ENCODE peak calls at places on chromosomes 4 and X, in four cellular contexts. K, Y, X and G are unnamed samples.

GRCh38 chrX:23855569-23855968 is 52.2 kb downstream of the APOO start:
- DNase-seq in K (no peak), Y (no peak), X (no peak), G (peak)

GRCh38 chr4:76533314-76533713 is 98.3 kb downstream of the SHROOM3 start:
- DNase-seq in K (no peak), Y (no peak), X (no peak), G (no peak)

GRCh38 chr4:77040265-77040664 is 35.5 kb downstream of the CCNI start:
- DNase-seq in K (no peak), Y (no peak), X (no peak), G (no peak)

GRCh38 chr4:73019462-73020047 is 50.0 kb downstream of the COX18 start:
- DNase-seq in K (peak), Y (peak), X (peak), G (peak)

GRCh38 chr4:7769936-7770674 is 169.6 kb downstream of the AFAP1 start:
- DNase-seq in K (peak), Y (no peak), X (peak), G (peak)

GRCh38 chrX:44104699-44105098 is 131.5 kb upstream of the NDP start:
- DNase-seq in K (no peak), Y (no peak), X (no peak), G (no peak)

GRCh38 chr4:61572160-61572559 is 372.0 kb downstream of the ADGRL3 start:
- DNase-seq in K (no peak), Y (no peak), X (no peak), G (peak)

GRCh38 chr4:45350438-45350837 is 624.1 kb upstream of the GNPDA2 start:
- DNase-seq in K (no peak), Y (no peak), X (no peak), G (peak)

GRCh38 chr4:176762661-176763308 is 29.9 kb downstream of the VEGFC start:
- DNase-seq in K (no peak), Y (no peak), X (no peak), G (no peak)

GRCh38 chrX:66130469-66130868 is 33.6 kb upstream of the HEPH start:
- DNase-seq in K (no peak), Y (no peak), X (no peak), G (no peak)
- TF ChIP-seq CTCF in K (no peak), Y (no peak), X (no peak), G (no peak)

DNA sequence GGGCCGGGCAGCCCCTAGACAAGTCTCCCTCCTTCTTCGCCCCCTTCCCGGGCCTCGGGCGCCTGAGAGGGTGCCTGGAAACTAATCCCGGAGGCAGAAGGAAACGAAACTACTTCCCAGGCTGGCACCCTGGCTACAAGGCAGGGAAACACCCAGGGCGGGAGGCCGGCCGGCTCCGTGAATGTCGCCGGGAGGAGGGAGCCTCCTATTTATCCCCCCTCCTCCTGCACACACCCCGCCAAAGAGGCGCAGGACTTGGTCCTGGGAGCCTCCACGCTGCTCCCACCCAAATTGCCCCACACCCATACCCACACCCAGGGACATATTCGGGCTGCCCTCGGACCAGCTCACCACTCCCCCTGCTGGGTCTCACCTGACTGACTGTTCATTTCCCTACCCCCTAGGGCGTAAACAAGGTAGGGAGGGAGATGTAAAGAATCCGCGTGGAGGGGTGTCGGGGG is at the start of gene BTC:
- DNase-seq in K (peak), Y (peak), X (peak), G (no peak)
- TF ChIP-seq MAX in K (no peak), Y (peak), X (peak), G (no peak)

DNA sequence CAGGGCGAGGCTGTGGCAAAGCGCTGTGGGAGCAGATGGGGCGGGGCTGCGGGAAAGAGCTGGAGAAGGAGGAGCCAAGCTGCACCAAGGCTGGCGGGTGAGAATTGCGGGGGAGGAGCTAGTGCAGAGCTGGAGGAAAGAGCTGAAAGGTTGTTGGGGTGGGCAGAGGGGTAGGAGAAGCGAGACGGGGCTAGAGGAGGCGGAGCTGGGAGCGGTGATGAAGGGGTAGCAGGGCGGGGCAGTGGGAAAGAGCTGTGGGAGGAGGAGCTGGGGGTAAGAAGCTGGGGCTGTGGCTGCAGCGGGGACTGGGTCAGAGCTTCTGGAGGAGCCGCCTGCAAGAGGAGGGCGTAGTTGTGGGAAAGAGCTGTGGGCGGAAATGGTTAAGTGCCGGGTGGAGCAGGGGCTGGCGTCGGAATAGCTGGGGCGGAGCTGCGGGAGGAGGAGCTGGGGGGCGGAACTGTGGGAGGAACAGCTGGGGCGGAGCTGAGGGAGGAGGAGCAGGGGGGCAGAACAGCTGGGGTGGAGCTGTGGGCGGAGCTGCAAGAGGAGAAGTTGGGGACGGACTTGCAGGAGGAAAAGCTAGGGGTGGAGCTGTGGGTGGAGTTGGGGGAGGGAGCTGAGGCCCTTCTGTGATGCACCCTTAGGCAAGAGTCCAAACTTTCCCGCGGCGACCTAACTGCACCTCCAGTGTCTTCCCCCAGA is 1.9 kb upstream of the EOLA2 start:
- DNase-seq in K (peak), Y (peak), X (peak), G (peak)
- TF ChIP-seq POLR2A in K (no peak), Y (no peak), X (peak), G (no peak)

GRCh38 chr4:130640583-130640982 is 1544.6 kb downstream of the C4orf33 start:
- DNase-seq in K (no peak), Y (no peak), X (no peak), G (no peak)
- TF ChIP-seq CTCF in K (no peak), Y (no peak), X (no peak), G (no peak)

GRCh38 chr4:184674011-184674410 is 24.5 kb downstream of the PRIMPOL start:
- DNase-seq in K (no peak), Y (no peak), X (no peak), G (no peak)
- TF ChIP-seq MAX in K (no peak), Y (no peak), X (no peak), G (no peak)

DNA sequence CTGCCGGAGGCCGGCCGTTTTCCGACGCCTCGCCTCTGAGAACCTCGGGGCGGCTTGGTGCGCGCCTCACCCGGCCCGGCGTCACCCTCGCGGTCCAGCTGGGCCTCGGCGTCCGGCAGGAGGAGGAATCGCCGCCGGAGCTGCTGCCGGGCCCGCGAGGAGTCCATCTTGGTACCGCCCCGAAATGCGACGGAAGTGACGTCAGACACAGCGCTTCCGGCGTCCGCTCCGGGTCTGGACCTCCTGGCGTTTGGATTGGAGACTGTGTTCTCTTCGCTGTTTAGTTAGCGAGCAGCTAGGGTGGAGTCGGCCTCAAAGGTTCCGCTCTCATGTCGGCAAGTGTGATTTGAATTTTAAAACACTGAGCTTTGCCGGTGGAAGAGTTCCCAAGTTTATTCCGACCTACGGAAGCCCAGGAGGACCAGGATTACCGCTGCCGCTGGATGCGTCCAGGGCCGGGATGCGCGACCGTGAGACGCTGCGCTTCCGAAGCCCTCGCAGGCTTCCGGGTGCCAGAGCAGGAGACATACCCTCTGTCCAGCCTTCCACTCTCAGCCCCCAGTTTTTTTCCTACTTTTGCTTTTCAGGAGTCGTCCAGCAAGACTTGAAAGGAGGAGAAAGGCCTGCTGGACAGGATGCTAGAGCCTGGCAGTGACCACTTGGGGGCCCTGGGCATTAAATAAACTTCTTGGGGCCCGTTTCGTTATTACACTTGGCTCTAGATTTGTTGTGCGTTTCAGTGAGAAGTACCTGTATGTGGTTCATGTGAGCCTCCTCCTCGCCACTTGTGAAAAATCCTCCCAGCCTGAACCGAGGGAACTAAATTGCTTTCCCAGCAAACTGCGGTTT is at the start of gene TMEM128:
- DNase-seq in K (peak), Y (peak), X (peak), G (peak)
- TF ChIP-seq POLR2A in K (peak), Y (peak), X (peak), G (peak)

GRCh38 chrX:13821740-13822139 is 4.8 kb upstream of the GPM6B start:
- DNase-seq in K (no peak), Y (no peak), X (no peak), G (no peak)
- TF ChIP-seq CTCF in K (no peak), Y (no peak), X (no peak), G (no peak)

GRCh38 chrX:11667286-11667685 is 1.6 kb upstream of the ARHGAP6 start:
- DNase-seq in K (no peak), Y (no peak), X (no peak), G (no peak)

GRCh38 chrX:11665144-11666040 is at the start of gene ARHGAP6:
- DNase-seq in K (peak), Y (no peak), X (no peak), G (no peak)

GRCh38 chrX:11663875-11664210 is 1.9 kb downstream of the ARHGAP6 start:
- DNase-seq in K (peak), Y (no peak), X (no peak), G (no peak)

GRCh38 chrX:11666180-11666579 is 460 bp upstream of the ARHGAP6 start:
- DNase-seq in K (no peak), Y (no peak), X (no peak), G (no peak)

GRCh38 chrX:11664211-11664888 is 1.4 kb downstream of the ARHGAP6 start:
- DNase-seq in K (no peak), Y (no peak), X (no peak), G (no peak)
- TF ChIP-seq MAX in K (no peak), Y (no peak), X (no peak), G (no peak)

DNA sequence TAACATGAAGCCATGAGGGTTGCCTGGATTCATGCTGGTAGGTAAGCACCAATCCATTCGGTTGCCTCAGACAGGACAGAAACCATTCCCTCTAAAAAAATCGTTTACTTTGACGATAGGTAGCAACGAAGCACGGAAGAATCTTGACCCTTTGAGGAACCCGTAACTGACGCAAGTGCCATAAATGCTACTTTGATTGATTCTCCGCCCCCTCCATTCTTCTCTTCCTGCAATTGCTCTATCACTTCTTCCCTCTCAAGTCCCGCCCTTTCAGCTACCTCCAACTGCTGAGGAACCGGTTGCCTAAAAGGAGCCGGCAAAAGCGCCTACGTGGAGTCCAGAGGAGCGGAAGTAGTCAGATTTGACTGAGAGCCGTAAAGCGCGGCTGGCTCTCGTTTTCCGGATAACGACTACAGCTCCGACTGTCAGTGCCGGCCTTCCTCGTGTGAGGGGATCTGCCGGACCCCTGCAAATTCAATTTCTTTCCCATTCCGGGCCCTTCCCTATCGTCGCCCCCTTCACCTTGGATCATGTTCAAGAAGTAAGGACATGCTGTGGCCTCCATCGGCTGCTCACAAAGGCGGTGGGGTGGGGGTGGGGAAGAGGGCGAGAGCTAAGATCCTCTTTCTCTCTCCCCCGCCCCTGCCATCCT is at the start of gene MCTS1:
- DNase-seq in K (peak), Y (peak), X (peak), G (peak)
- TF ChIP-seq POLR2A in K (peak), Y (no peak), X (peak), G (peak)